ENCODE peak calls at places on chromosomes 11 and 22, in five cellular contexts. L is PC-9, W is colonic mucosa, O is coronary artery, M is kidney. Y is an unnamed sample.
A peak's percentile ranks its signal among the peaks of the same experiment; 100 is the strongest.

GRCh38 chr11:103257360-103257759 is 148.1 kb downstream of the DYNC2H1 start:
- DNase-seq in L (no peak), M (no peak), W (no peak), O (no peak), Y (peak; percentile 20)

GRCh38 chr11:122681731-122682130 is 26.2 kb downstream of the UBASH3B start:
- DNase-seq in M (no peak), O (no peak), L (no peak), W (no peak), Y (no peak)

GRCh38 chr11:42407379-42407778 is 904.4 kb upstream of the API5 start:
- DNase-seq in M (no peak), W (no peak), L (no peak), O (no peak), Y (no peak)

GRCh38 chr11:48024635-48025071 is 44.3 kb downstream of the PTPRJ start:
- DNase-seq in O (no peak), W (no peak), L (peak; percentile 12), M (no peak), Y (no peak)

GRCh38 chr22:20587206-20587958 is 80.0 kb downstream of the MED15 start:
- DNase-seq in O (no peak), W (no peak), M (peak; percentile 60), L (no peak), Y (no peak)

GRCh38 chr11:9629064-9629463 is 34.8 kb upstream of the SWAP70 start:
- DNase-seq in W (no peak), L (no peak), O (peak; percentile 33), M (no peak), Y (no peak)

GRCh38 chr11:91804057-91804456 is 420.6 kb upstream of the FAT3 start:
- DNase-seq in O (no peak), L (no peak), M (no peak), W (no peak), Y (peak; percentile 36)

GRCh38 chr22:45553333-45554039 is 50.8 kb downstream of the FBLN1 start:
- DNase-seq in O (peak; percentile 87), L (peak; percentile 35), W (peak; percentile 76), M (peak; percentile 90), Y (peak; percentile 82)

GRCh38 chr22:44453441-44454112 is 44.5 kb downstream of the RTL6 start:
- DNase-seq in L (peak; percentile 12), O (peak; percentile 58), M (no peak), W (peak; percentile 12), Y (no peak)

GRCh38 chr11:125315088-125315740 is 150.7 kb downstream of the PKNOX2 start:
- DNase-seq in M (peak; percentile 88), O (no peak), W (no peak), L (no peak), Y (no peak)

GRCh38 chr11:102111787-102112653 is 1.8 kb downstream of the YAP1 start:
- DNase-seq in L (peak; percentile 98), M (no peak), W (peak; percentile 64), O (peak; percentile 76), Y (peak; percentile 83)

GRCh38 chr11:88583232-88583631 is 245.7 kb upstream of the CTSC start:
- DNase-seq in M (no peak), W (no peak), L (no peak), O (no peak), Y (no peak)

GRCh38 chr11:61536676-61537270 is 28.2 kb downstream of the LRRC10B start:
- DNase-seq in W (no peak), O (no peak), L (no peak), M (no peak), Y (no peak)

GRCh38 chr11:102115557-102115956 is 5.3 kb downstream of the YAP1 start:
- DNase-seq in W (peak; percentile 42), L (no peak), M (no peak), O (no peak), Y (peak; percentile 34)

GRCh38 chr22:49100316-49100715 is 727.4 kb downstream of the BRD1 start:
- DNase-seq in M (peak; percentile 46), L (no peak), O (no peak), W (no peak), Y (no peak)

GRCh38 chr22:35708917-35709316 is 8.8 kb upstream of the APOL5 start:
- DNase-seq in W (no peak), M (no peak), L (no peak), O (no peak), Y (no peak)

GRCh38 chr22:39518996-39519680 is 1.2 kb upstream of the ATF4 start:
- DNase-seq in M (peak; percentile 79), L (no peak), O (peak; percentile 73), W (peak; percentile 65), Y (no peak)

GRCh38 chr11:87266751-87267150 is 229.0 kb downstream of the TMEM135 start:
- DNase-seq in L (no peak), O (no peak), W (no peak), M (no peak), Y (no peak)

GRCh38 chr11:37946155-37946766 is 1348.2 kb upstream of the RAG2 start:
- DNase-seq in O (no peak), W (peak; percentile 19), M (no peak), L (no peak), Y (peak; percentile 5)

GRCh38 chr11:117819096-117820040 is 5.2 kb downstream of the FXYD2 start:
- DNase-seq in L (peak; percentile 63), M (peak; percentile 86), W (peak; percentile 84), O (no peak), Y (peak; percentile 23)

GRCh38 chr11:64905516-64906313 is 11.3 kb downstream of the ATG2A start:
- DNase-seq in M (no peak), O (no peak), L (no peak), W (no peak), Y (no peak)

GRCh38 chr11:7613394-7613720 is 59.9 kb downstream of the CYB5R2 start:
- DNase-seq in L (peak; percentile 65), O (no peak), W (no peak), M (no peak), Y (no peak)

GRCh38 chr11:45150301-45150700 is 3.9 kb downstream of the PRDM11 start:
- DNase-seq in M (no peak), W (peak; percentile 10), L (no peak), O (peak; percentile 49), Y (no peak)

GRCh38 chr22:50035131-50035881 is 22.7 kb upstream of the IL17REL start:
- DNase-seq in L (no peak), M (peak; percentile 61), W (no peak), O (no peak), Y (no peak)

GRCh38 chr22:27639180-27640086 is 162.1 kb downstream of the MN1 start:
- DNase-seq in L (no peak), O (no peak), M (no peak), W (no peak), Y (no peak)

GRCh38 chr11:70655816-70656215 is 257.5 kb downstream of the CTTN start:
- DNase-seq in O (no peak), W (no peak), L (no peak), M (no peak), Y (no peak)

GRCh38 chr11:119473226-119473625 is 50.3 kb upstream of the THY1 start:
- DNase-seq in O (no peak), W (no peak), M (no peak), L (no peak), Y (no peak)

GRCh38 chr11:119472186-119472855 is 49.3 kb upstream of the THY1 start:
- DNase-seq in W (no peak), M (no peak), L (no peak), O (no peak), Y (peak; percentile 63)

GRCh38 chr11:119474682-119475596 is 52.0 kb upstream of the THY1 start:
- DNase-seq in W (peak; percentile 59), O (peak; percentile 76), M (peak; percentile 84), L (peak; percentile 75), Y (peak; percentile 80)

GRCh38 chr11:119472856-119473222 is 49.9 kb upstream of the THY1 start:
- DNase-seq in M (no peak), O (no peak), W (no peak), L (no peak), Y (no peak)

GRCh38 chr11:119473901-119474681 is 51.1 kb upstream of the THY1 start:
- DNase-seq in M (no peak), W (no peak), L (no peak), O (no peak), Y (no peak)
- TF ChIP-seq CTCF in M (no peak), W (no peak), L (no peak), O (no peak), Y (no peak)

GRCh38 chr22:24836282-24836681 is 30.3 kb downstream of the SGSM1 start:
- DNase-seq in M (no peak), L (no peak), O (no peak), W (no peak), Y (no peak)

GRCh38 chr22:24830205-24830979 is 24.4 kb downstream of the SGSM1 start:
- DNase-seq in W (no peak), O (no peak), M (no peak), L (no peak), Y (no peak)

GRCh38 chr22:24831678-24832077 is 25.7 kb downstream of the SGSM1 start:
- DNase-seq in W (no peak), M (no peak), O (no peak), L (no peak), Y (no peak)

GRCh38 chr22:24833881-24834495 is 28.0 kb downstream of the SGSM1 start:
- DNase-seq in O (no peak), M (no peak), W (no peak), L (no peak), Y (no peak)

DNA sequence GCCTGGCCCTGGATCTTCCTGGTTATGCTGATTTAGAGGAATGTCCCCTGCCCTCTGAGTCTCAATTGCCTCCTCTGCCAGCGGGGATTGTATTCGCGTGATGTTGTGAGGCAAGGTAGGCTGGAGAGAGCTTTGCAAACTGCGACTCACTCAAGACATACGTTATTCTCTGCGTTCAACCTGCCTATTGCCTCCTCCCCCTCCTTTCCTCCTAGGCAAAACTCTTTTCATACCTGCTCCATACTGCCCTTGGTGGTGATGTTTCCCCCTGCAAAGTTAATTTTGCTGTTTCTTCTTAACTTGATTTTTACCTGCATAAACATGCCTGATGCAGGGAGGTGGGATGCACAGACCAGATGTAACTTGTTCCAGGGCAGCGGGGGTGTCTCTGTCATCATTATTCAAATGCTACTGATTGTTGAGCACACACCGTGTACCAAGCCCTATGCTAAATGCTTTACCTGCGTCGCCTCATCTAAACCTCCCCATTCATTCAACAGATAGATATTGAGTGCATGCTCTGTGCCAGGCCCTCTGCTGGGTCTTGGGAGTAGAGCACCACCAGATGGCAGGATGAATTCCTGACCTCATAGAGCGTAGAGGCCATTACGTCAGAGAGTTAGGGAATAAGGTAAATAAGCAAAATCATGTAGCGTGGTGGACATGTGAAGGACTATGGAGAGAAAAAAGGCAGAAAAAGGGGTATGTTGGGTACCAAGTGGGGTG is 29.0 kb downstream of the SGSM1 start:
- DNase-seq in O (no peak), W (peak; percentile 38), L (no peak), M (no peak), Y (no peak)
- TF ChIP-seq CTCF in O (no peak), W (no peak), L (peak; percentile 54), M (no peak), Y (peak; percentile 10)

GRCh38 chr11:46896719-46897406 is 21.5 kb downstream of the LRP4 start:
- DNase-seq in M (no peak), L (no peak), W (no peak), O (no peak), Y (peak; percentile 39)
- TF ChIP-seq CTCF in M (no peak), L (peak; percentile 53), W (no peak), O (no peak), Y (peak; percentile 27)

GRCh38 chr22:32444068-32444467 is 20.2 kb downstream of the BPIFC start:
- DNase-seq in O (no peak), M (no peak), L (peak; percentile 51), W (no peak), Y (no peak)
- TF ChIP-seq CTCF in O (no peak), M (peak; percentile 27), L (peak; percentile 70), W (no peak), Y (peak; percentile 3)

GRCh38 chr22:37148742-37149665 is 712 bp downstream of the IL2RB start:
- DNase-seq in O (no peak), M (peak; percentile 53), L (no peak), W (no peak), Y (no peak)
- TF ChIP-seq CTCF in O (no peak), M (no peak), L (no peak), W (no peak), Y (no peak)

GRCh38 chr11:57476883-57477506 is 16.7 kb downstream of the RTN4RL2 start:
- DNase-seq in W (peak; percentile 67), O (no peak), L (peak; percentile 64), M (peak; percentile 84), Y (no peak)
- TF ChIP-seq CTCF in W (peak; percentile 37), O (peak; percentile 39), L (peak; percentile 76), M (peak; percentile 23), Y (peak; percentile 33)